ENCODE peak calls at places on chromosomes 12 and 14, in nine cellular contexts. J is dorsolateral prefrontal cortex; Z is activated CD4-positive, alpha-beta memory T cell treated with anti-CD3 and anti-CD28 coated beads, Interleukin-2, amount 10 ng/mL, durations not matched to agents 7 days and 5 days; G is Caco-2; C is psoas muscle; Y is HFF-Myc; L is NCI-H1417 treated with DMSO at 0.1 percent for 48 hours; N is stimulated activated CD4-positive, alpha-beta T cell treated with anti-CD3 and anti-CD28 coated beads, Interleukin-1b, Interleukin-23, amount 100 ng/mL, for 4 hours; I is IMR-90. T is an unnamed sample.

GRCh38 chr12:50257226-50258166 is 25.8 kb downstream of the LIMA1 start:
- DNase-seq in J (no peak), Z (no peak), G (no peak), C (no peak), Y (no peak), L (no peak), N (no peak), I (peak; percentile 64), T (no peak)

GRCh38 chr12:131413006-131413405 is 297.9 kb upstream of the SFSWAP start:
- DNase-seq in J (no peak), Z (no peak), G (no peak), C (no peak), Y (no peak), L (no peak), N (no peak), I (no peak), T (no peak)

GRCh38 chr12:121776190-121777098 is 17.0 kb downstream of the RHOF start:
- DNase-seq in J (peak; percentile 71), Z (peak; percentile 89), G (peak; percentile 72), C (peak; percentile 91), Y (no peak), L (no peak), N (peak; percentile 96), I (peak; percentile 44), T (no peak)

GRCh38 chr12:120453977-120454376 is 7.7 kb downstream of the GATC start:
- DNase-seq in J (no peak), Z (no peak), G (no peak), C (no peak), Y (no peak), L (no peak), N (no peak), I (peak; percentile 19), T (no peak)

GRCh38 chr14:54807428-54807827 is 95.2 kb downstream of the GCH1 start:
- DNase-seq in J (no peak), Z (no peak), G (no peak), C (no peak), Y (no peak), L (no peak), N (no peak), I (no peak), T (no peak)

GRCh38 chr12:86727151-86727550 is 471.0 kb upstream of the MGAT4C start:
- DNase-seq in J (no peak), Z (no peak), G (no peak), C (no peak), Y (no peak), L (peak; percentile 39), N (no peak), I (peak; percentile 68), T (no peak)

GRCh38 chr14:106489112-106489881 is 962.9 kb downstream of the TMEM121 start:
- DNase-seq in J (no peak), Z (peak; percentile 39), G (no peak), C (no peak), Y (no peak), L (no peak), N (no peak), I (no peak), T (no peak)

GRCh38 chr14:21680072-21680471 is 6.5 kb upstream of the OR4E1 start:
- DNase-seq in J (no peak), Z (no peak), G (no peak), C (no peak), Y (no peak), L (no peak), N (no peak), I (peak; percentile 59), T (peak; percentile 76)

GRCh38 chr12:5507944-5508343 is 76.0 kb downstream of the NTF3 start:
- DNase-seq in J (no peak), Z (no peak), G (no peak), C (no peak), Y (no peak), L (no peak), N (no peak), I (no peak), T (no peak)

GRCh38 chr12:114662512-114663177 is 21.3 kb downstream of the TBX3 start:
- DNase-seq in J (peak; percentile 80), Z (peak; percentile 67), G (peak; percentile 73), C (peak; percentile 80), Y (no peak), L (no peak), N (peak; percentile 53), I (peak; percentile 91), T (no peak)

GRCh38 chr12:66156654-66157053 is 13.1 kb downstream of the TMBIM4 start:
- DNase-seq in J (no peak), Z (no peak), G (no peak), C (no peak), Y (no peak), L (no peak), N (no peak), I (peak; percentile 18), T (no peak)

GRCh38 chr12:85155791-85156190 is 119.6 kb downstream of the LRRIQ1 start:
- DNase-seq in J (no peak), Z (no peak), G (no peak), C (no peak), Y (no peak), L (peak; percentile 29), N (no peak), I (no peak), T (no peak)

GRCh38 chr14:74941676-74942097 is 13.7 kb downstream of the PGF start:
- DNase-seq in J (peak; percentile 80), Z (peak; percentile 69), G (no peak), C (peak; percentile 80), Y (no peak), L (no peak), N (peak; percentile 49), I (peak; percentile 57), T (no peak)

GRCh38 chr14:72535485-72535884 is 358.4 kb downstream of the DPF3 start:
- DNase-seq in J (no peak), Z (no peak), G (no peak), C (no peak), Y (no peak), L (no peak), N (no peak), I (no peak), T (no peak)

GRCh38 chr12:49341777-49342065 is 4.7 kb upstream of the C1QL4 start:
- DNase-seq in J (peak; percentile 47), Z (no peak), G (peak; percentile 32), C (no peak), Y (no peak), L (no peak), N (no peak), I (no peak), T (no peak)

T was measured in HS-27A.